ENCODE peak calls at places on chromosome 22, in seven cellular contexts. P, N, G, H, M, J and K are unnamed samples.
A peak's percentile ranks its signal among the peaks of the same experiment; 100 is the strongest.

GRCh38 chr22:19880786-19881569 is 26.3 kb upstream of the GNB1L start:
- DNase-seq in P (peak; percentile 56), N (no peak), G (peak; percentile 91), H (peak; percentile 38), M (peak; percentile 99), J (peak; percentile 6), K (no peak)

GRCh38 chr22:33803371-33803770 is 116.9 kb downstream of the LARGE1 start:
- DNase-seq in P (no peak), N (peak; percentile 10), G (peak; percentile 62), H (no peak), M (no peak), J (peak; percentile 14), K (no peak)

GRCh38 chr22:32269316-32269715 is 14.2 kb upstream of the SLC5A4 start:
- DNase-seq in P (no peak), N (no peak), G (no peak), H (no peak), M (no peak), J (no peak), K (no peak)

GRCh38 chr22:24355574-24355973 is 71.8 kb upstream of the ADORA2A start:
- DNase-seq in P (no peak), N (no peak), G (no peak), H (no peak), M (no peak), J (no peak), K (no peak)

GRCh38 chr22:47202819-47203553 is 440.5 kb downstream of the TBC1D22A start:
- DNase-seq in P (no peak), N (no peak), G (no peak), H (no peak), M (no peak), J (no peak), K (no peak)

GRCh38 chr22:32082331-32082730 is 39.3 kb downstream of the SLC5A1 start:
- DNase-seq in P (no peak), N (no peak), G (no peak), H (no peak), M (no peak), J (no peak), K (no peak)

GRCh38 chr22:32754413-32755041 is 47.0 kb upstream of the TIMP3 start:
- DNase-seq in P (no peak), N (no peak), G (no peak), H (peak; percentile 45), M (no peak), J (no peak), K (no peak)

GRCh38 chr22:46969491-46969890 is 207.0 kb downstream of the TBC1D22A start:
- DNase-seq in P (no peak), N (no peak), G (no peak), H (no peak), M (no peak), J (no peak), K (peak; percentile 26)

GRCh38 chr22:36486619-36487384 is 5.4 kb upstream of the TXN2 start:
- DNase-seq in P (peak; percentile 63), N (no peak), G (no peak), H (peak; percentile 49), M (peak; percentile 81), J (no peak), K (no peak)

GRCh38 chr22:50318356-50318697 is 8.5 kb downstream of the DENND6B start:
- DNase-seq in P (no peak), N (no peak), G (no peak), H (no peak), M (no peak), J (no peak), K (no peak)

GRCh38 chr22:33427461-33427860 is 369.3 kb upstream of the SYN3 start:
- DNase-seq in P (no peak), N (no peak), G (no peak), H (no peak), M (no peak), J (no peak), K (no peak)

GRCh38 chr22:42562282-42562681 is 8.5 kb downstream of the SERHL2 start:
- DNase-seq in P (no peak), N (no peak), G (no peak), H (no peak), M (peak; percentile 32), J (peak; percentile 91), K (no peak)

GRCh38 chr22:34414467-34415440 is 494.5 kb upstream of the LARGE1 start:
- DNase-seq in P (peak; percentile 93), N (peak; percentile 15), G (peak; percentile 3), H (no peak), M (peak; percentile 98), J (no peak), K (peak; percentile 60)

GRCh38 chr22:37533995-37534394 is 14.8 kb upstream of the CARD10 start:
- DNase-seq in P (no peak), N (no peak), G (peak; percentile 76), H (no peak), M (no peak), J (no peak), K (no peak)

GRCh38 chr22:43166132-43166930 is 15.0 kb downstream of the TSPO start:
- DNase-seq in P (no peak), N (no peak), G (no peak), H (no peak), M (peak; percentile 26), J (no peak), K (no peak)

GRCh38 chr22:25080855-25081254 is 118.8 kb upstream of the CRYBB3 start:
- DNase-seq in P (peak; percentile 44), N (no peak), G (no peak), H (no peak), M (no peak), J (no peak), K (no peak)

GRCh38 chr22:35538801-35539321 is 1.8 kb upstream of the RASD2 start:
- DNase-seq in P (peak; percentile 38), N (no peak), G (no peak), H (no peak), M (peak; percentile 81), J (no peak), K (no peak)

GRCh38 chr22:27100789-27101188 is 443.4 kb downstream of the MIAT start:
- DNase-seq in P (peak; percentile 67), N (peak; percentile 18), G (no peak), H (no peak), M (peak; percentile 72), J (no peak), K (no peak)
- H3K4me3 ChIP-seq in P (no peak overlapping the region), N (no peak overlapping the region), G (no peak overlapping the region), H (no peak overlapping the region), M (peak overlapping the region; percentile 44), J (no peak overlapping the region), K (no peak overlapping the region)

GRCh38 chr22:30526656-30527055 is 19.9 kb downstream of the SEC14L6 start:
- DNase-seq in P (no peak), N (no peak), G (no peak), H (no peak), M (no peak), J (no peak), K (no peak)

GRCh38 chr22:30516731-30517130 is 11.2 kb upstream of the SEC14L4 start:
- DNase-seq in P (no peak), N (no peak), G (no peak), H (no peak), M (no peak), J (no peak), K (no peak)

GRCh38 chr22:30523646-30524489 is 18.4 kb upstream of the SEC14L4 start:
- DNase-seq in P (no peak), N (no peak), G (no peak), H (no peak), M (no peak), J (no peak), K (no peak)

GRCh38 chr22:30519842-30520425 is 14.4 kb upstream of the SEC14L4 start:
- DNase-seq in P (no peak), N (no peak), G (no peak), H (no peak), M (no peak), J (no peak), K (no peak)

DNA sequence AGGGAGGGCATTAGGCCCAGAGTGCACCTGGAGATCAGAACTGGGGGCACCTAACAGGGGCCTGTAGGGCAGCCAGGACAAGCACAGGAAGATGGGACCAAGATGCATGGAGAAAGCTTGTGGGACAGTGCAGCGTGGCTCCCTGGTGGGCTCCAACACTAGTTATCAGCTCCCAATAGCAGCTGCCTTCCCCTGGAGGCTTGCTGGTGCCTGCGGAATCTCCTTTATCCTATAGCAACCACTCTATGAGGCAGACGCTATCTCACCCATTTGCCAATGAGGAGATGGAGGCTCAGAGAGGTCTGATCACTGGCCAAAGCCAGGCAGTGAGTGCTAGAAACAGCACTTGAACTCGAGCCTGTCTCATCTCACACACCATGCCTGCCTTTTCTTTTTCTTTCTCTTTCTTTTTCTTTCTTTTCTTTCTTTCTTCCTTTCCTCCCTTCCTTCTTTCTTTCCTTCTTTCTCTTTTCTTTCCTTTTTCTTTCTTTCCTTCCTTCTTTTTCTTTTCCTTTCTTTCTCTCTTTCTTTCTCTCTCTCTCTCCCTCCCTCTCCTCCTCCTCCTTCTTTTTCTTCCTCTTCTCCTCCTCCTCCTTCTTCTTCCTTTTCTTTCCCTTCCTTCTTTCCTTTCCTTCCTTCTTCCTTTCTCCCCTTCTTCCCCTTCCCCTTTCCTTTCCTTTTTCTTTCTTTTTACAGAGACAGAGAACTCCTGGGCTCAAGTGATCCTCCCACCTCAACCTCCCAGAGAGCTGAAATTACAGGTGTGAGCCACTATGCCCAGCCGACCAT is 16.1 kb upstream of the SEC14L4 start:
- DNase-seq in P (no peak), N (no peak), G (no peak), H (no peak), M (no peak), J (no peak), K (no peak)
- TF ChIP-seq CTCF in P (no peak), N (no peak), G (no peak), H (no peak), M (no peak), J (no peak), K (no peak)

DNA sequence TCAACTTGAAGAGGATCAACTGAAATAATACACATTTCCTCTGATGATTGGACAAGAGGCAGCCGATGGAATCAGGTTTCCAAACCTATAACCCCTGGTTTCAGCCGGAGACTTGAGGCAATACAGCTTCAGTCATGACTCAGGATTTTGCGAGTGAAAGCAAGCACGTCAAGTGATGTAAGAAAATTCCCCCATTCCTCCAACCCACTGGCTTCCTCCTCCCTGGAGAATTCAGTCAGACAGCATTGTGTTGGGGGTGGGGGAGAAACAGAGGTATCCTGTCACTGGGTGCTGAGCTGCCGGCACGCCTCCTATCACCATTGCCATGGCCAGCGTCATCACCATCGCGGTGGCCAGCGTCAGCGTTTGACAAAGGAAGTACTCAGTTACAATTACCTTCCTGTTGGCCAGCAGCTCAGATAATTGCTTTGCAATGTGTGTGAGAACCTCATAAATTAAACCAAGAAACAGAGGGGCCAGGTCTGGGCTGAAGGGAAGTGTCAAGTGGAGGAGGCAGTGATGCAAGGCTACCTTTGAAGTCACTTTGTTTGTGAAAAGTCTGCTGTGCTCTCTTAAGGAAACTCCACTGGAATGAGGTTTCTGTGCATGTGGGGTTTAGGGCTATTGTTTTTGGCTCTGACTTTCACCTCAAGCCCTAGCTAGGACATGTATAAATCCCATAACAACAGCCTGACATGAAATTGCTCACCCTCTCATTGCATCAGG is 50.3 kb downstream of the LIF start:
- DNase-seq in P (peak; percentile 52), N (peak; percentile 100), G (peak; percentile 98), H (peak; percentile 80), M (peak; percentile 94), J (peak; percentile 46), K (no peak)
- H3K4me3 ChIP-seq in P (no peak overlapping the region), N (peak overlapping the region; percentile 1), G (peak overlapping the region; percentile 8), H (peak overlapping the region; percentile 8), M (peak overlapping the region; percentile 9), J (no peak overlapping the region), K (no peak overlapping the region)

DNA sequence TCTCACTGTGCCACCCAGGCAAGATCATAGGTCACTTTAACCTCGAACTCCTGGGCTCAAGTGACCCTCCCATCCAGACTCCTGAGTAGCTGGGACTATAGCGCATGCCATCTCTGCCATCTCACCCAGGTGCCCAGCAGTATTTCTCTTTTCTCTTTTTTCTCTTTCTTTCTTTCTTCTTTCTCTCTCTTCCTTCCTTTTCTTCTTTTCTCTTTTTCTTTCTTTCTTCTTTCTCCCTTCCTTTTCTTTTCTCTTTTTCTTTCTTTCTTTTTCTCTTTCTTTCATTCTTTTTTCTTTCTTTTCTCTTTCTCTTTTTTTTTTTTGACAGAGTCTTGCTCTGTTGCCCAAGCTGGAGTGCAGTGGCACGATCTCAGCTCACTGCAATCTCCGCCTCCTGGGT is 13.5 kb downstream of the RFPL1 start:
- DNase-seq in P (no peak), N (no peak), G (no peak), H (no peak), M (no peak), J (no peak), K (no peak)
- TF ChIP-seq CTCF in P (no peak), N (no peak), G (no peak), H (no peak), M (no peak), J (no peak), K (no peak)